ENCODE peak calls at places on chromosome 17, in eight cellular contexts. Z is HCT116, C is endodermal cell, A is amniotic stem cell, J is T-helper 2 cell, O is SHP77, P is NB4, X is adrenal gland. B is an unnamed sample.

GRCh38 chr17:45316271-45317112 is at the start of gene MAP3K14:
- DNase-seq in C (peak), A (peak), X (peak), O (peak), J (peak), Z (no peak), P (peak), B (peak)

GRCh38 chr17:49914096-49914490 is 54.9 kb upstream of the DLX4 start:
- DNase-seq in X (no peak), O (no peak), C (peak), Z (no peak), P (no peak), A (no peak), J (no peak), B (no peak)

GRCh38 chr17:57968456-57968855 is 13.2 kb upstream of the CUEDC1 start:
- DNase-seq in P (no peak), C (peak), Z (no peak), O (no peak), X (peak), J (no peak), A (no peak), B (no peak)

GRCh38 chr17:4678448-4679026 is 25.4 kb downstream of the PELP1 start:
- DNase-seq in J (no peak), X (no peak), O (no peak), C (no peak), Z (peak), P (peak), A (peak), B (no peak)

GRCh38 chr17:80063815-80064585 is 27.6 kb downstream of the CCDC40 start:
- DNase-seq in X (peak), O (no peak), Z (peak), A (no peak), J (no peak), P (peak), C (no peak), B (no peak)

GRCh38 chr17:39208893-39209292 is 8.8 kb downstream of the RPL19 start:
- DNase-seq in O (peak), X (peak), P (peak), J (no peak), C (peak), A (no peak), Z (no peak), B (no peak)

GRCh38 chr17:63029520-63029919 is 63.5 kb downstream of the TANC2 start:
- DNase-seq in A (peak), C (no peak), J (no peak), P (no peak), O (no peak), X (no peak), Z (no peak), B (no peak)

GRCh38 chr17:78766225-78766624 is 15.8 kb downstream of the CYTH1 start:
- DNase-seq in A (no peak), J (no peak), C (no peak), X (no peak), P (no peak), Z (no peak), O (no peak), B (no peak)

GRCh38 chr17:43720311-43721060 is 38.1 kb downstream of the SOST start:
- DNase-seq in C (peak), O (peak), Z (no peak), A (no peak), J (peak), P (peak), X (peak), B (peak)

GRCh38 chr17:77882481-77883212 is 75.9 kb upstream of the TNRC6C start:
- DNase-seq in Z (no peak), P (peak), A (no peak), J (peak), X (peak), O (peak), C (no peak), B (no peak)

GRCh38 chr17:57985675-57985974 is 2.4 kb downstream of the VEZF1 start:
- DNase-seq in X (no peak), A (no peak), C (no peak), P (no peak), Z (no peak), O (no peak), J (no peak), B (no peak)

GRCh38 chr17:42937712-42938596 is 26.3 kb downstream of the AARSD1 start:
- DNase-seq in J (no peak), X (peak), P (peak), C (peak), A (peak), O (peak), Z (peak), B (peak)

GRCh38 chr17:67443931-67444597 is 67.0 kb downstream of the PITPNC1 start:
- DNase-seq in P (no peak), A (no peak), X (peak), J (no peak), C (no peak), Z (no peak), O (no peak), B (no peak)

GRCh38 chr17:1577186-1577585 is 14.6 kb upstream of the PITPNA start:
- DNase-seq in C (peak), X (peak), J (no peak), O (no peak), P (peak), A (peak), Z (no peak), B (no peak)

GRCh38 chr17:46872421-46872820 is 21.0 kb downstream of the WNT9B start:
- DNase-seq in O (no peak), C (no peak), A (no peak), X (no peak), Z (no peak), J (no peak), P (no peak), B (no peak)

GRCh38 chr17:6666077-6666521 is 14.5 kb downstream of the C17orf100 start:
- DNase-seq in Z (peak), X (peak), A (peak), P (peak), C (peak), O (peak), J (peak), B (peak)

GRCh38 chr17:81419333-81419885 is 24.2 kb downstream of the BAHCC1 start:
- DNase-seq in O (peak), Z (peak), P (no peak), J (no peak), C (peak), A (peak), X (peak), B (no peak)